ENCODE peak calls at places on chromosomes 4 and X, in nine cellular contexts. One of them, this sample, is unnamed.

GRCh38 chr4:3231431-3231980 is 17.5 kb upstream of the MSANTD1 start:
- DNase-seq in GM13976: no peak
- DNase-seq in heart right ventricle: no peak
- DNase-seq in CD4-positive, alpha-beta memory T cell: no peak
- DNase-seq in mesenteric fat pad: no peak
- DNase-seq in EH: peak; percentile 18
- DNase-seq in cerebellar cortex: no peak
- DNase-seq in kidney epithelial cell: no peak
- DNase-seq in Calu3: no peak
- DNase-seq in this sample: no peak

GRCh38 chr4:128241425-128241913 is 46.1 kb downstream of the PGRMC2 start:
- DNase-seq in GM13976: no peak
- DNase-seq in heart right ventricle: no peak
- DNase-seq in CD4-positive, alpha-beta memory T cell: no peak
- DNase-seq in mesenteric fat pad: no peak
- DNase-seq in EH: peak; percentile 99
- DNase-seq in cerebellar cortex: peak; percentile 78
- DNase-seq in kidney epithelial cell: peak; percentile 73
- DNase-seq in Calu3: no peak
- DNase-seq in this sample: peak; percentile 97

GRCh38 chr4:27278615-27279014 is 418.0 kb downstream of the STIM2 start:
- DNase-seq in GM13976: no peak
- DNase-seq in heart right ventricle: no peak
- DNase-seq in CD4-positive, alpha-beta memory T cell: no peak
- DNase-seq in mesenteric fat pad: no peak
- DNase-seq in EH: peak; percentile 64
- DNase-seq in cerebellar cortex: no peak
- DNase-seq in kidney epithelial cell: no peak
- DNase-seq in Calu3: peak; percentile 34
- DNase-seq in this sample: no peak

GRCh38 chrX:2242326-2242725 is 258.4 kb downstream of the DHRSX start:
- DNase-seq in GM13976: no peak
- DNase-seq in heart right ventricle: no peak
- DNase-seq in CD4-positive, alpha-beta memory T cell: no peak
- DNase-seq in mesenteric fat pad: no peak
- DNase-seq in EH: no peak
- DNase-seq in cerebellar cortex: no peak
- DNase-seq in kidney epithelial cell: no peak
- DNase-seq in Calu3: no peak
- DNase-seq in this sample: peak; percentile 79

GRCh38 chr4:71268156-71268555 is 70.7 kb upstream of the SLC4A4 start:
- DNase-seq in GM13976: no peak
- DNase-seq in heart right ventricle: no peak
- DNase-seq in CD4-positive, alpha-beta memory T cell: no peak
- DNase-seq in mesenteric fat pad: no peak
- DNase-seq in EH: peak; percentile 58
- DNase-seq in cerebellar cortex: no peak
- DNase-seq in kidney epithelial cell: no peak
- DNase-seq in Calu3: no peak
- DNase-seq in this sample: no peak

GRCh38 chr4:67327245-67327860 is 217.9 kb downstream of the CENPC start:
- DNase-seq in GM13976: peak; percentile 53
- DNase-seq in heart right ventricle: peak; percentile 40
- DNase-seq in CD4-positive, alpha-beta memory T cell: peak; percentile 35
- DNase-seq in mesenteric fat pad: no peak
- DNase-seq in EH: peak; percentile 63
- DNase-seq in cerebellar cortex: peak; percentile 69
- DNase-seq in kidney epithelial cell: peak; percentile 9
- DNase-seq in Calu3: peak; percentile 49
- DNase-seq in this sample: peak; percentile 82

GRCh38 chr4:48483006-48483776 is at the start of gene SLC10A4:
- DNase-seq in GM13976: peak; percentile 63
- DNase-seq in heart right ventricle: no peak
- DNase-seq in CD4-positive, alpha-beta memory T cell: no peak
- DNase-seq in mesenteric fat pad: no peak
- DNase-seq in EH: no peak
- DNase-seq in cerebellar cortex: no peak
- DNase-seq in kidney epithelial cell: no peak
- DNase-seq in Calu3: peak; percentile 12
- DNase-seq in this sample: no peak

GRCh38 chr4:163611172-163611571 is 116.7 kb downstream of the TMA16 start:
- DNase-seq in GM13976: no peak
- DNase-seq in heart right ventricle: no peak
- DNase-seq in CD4-positive, alpha-beta memory T cell: no peak
- DNase-seq in mesenteric fat pad: no peak
- DNase-seq in EH: no peak
- DNase-seq in cerebellar cortex: no peak
- DNase-seq in kidney epithelial cell: no peak
- DNase-seq in Calu3: no peak
- DNase-seq in this sample: no peak

GRCh38 chr4:56575820-56576429 is 70.3 kb downstream of the ARL9 start:
- DNase-seq in GM13976: peak; percentile 12
- DNase-seq in heart right ventricle: no peak
- DNase-seq in CD4-positive, alpha-beta memory T cell: peak; percentile 23
- DNase-seq in mesenteric fat pad: no peak
- DNase-seq in EH: peak; percentile 51
- DNase-seq in cerebellar cortex: peak; percentile 7
- DNase-seq in kidney epithelial cell: no peak
- DNase-seq in Calu3: no peak
- DNase-seq in this sample: no peak

GRCh38 chr4:15913631-15913970 is 24.9 kb downstream of the FGFBP1 start:
- DNase-seq in GM13976: no peak
- DNase-seq in heart right ventricle: no peak
- DNase-seq in CD4-positive, alpha-beta memory T cell: no peak
- DNase-seq in mesenteric fat pad: no peak
- DNase-seq in EH: peak; percentile 87
- DNase-seq in cerebellar cortex: no peak
- DNase-seq in kidney epithelial cell: peak; percentile 99
- DNase-seq in Calu3: peak; percentile 35
- DNase-seq in this sample: peak; percentile 96

GRCh38 chr4:123351713-123352112 is 44.9 kb upstream of the SPRY1 start:
- DNase-seq in GM13976: no peak
- DNase-seq in heart right ventricle: no peak
- DNase-seq in CD4-positive, alpha-beta memory T cell: no peak
- DNase-seq in mesenteric fat pad: no peak
- DNase-seq in EH: no peak
- DNase-seq in cerebellar cortex: no peak
- DNase-seq in kidney epithelial cell: no peak
- DNase-seq in Calu3: peak; percentile 4
- DNase-seq in this sample: no peak

GRCh38 chr4:125323547-125324100 is 8.9 kb downstream of the FAT4 start:
- DNase-seq in GM13976: no peak
- DNase-seq in heart right ventricle: peak; percentile 8
- DNase-seq in CD4-positive, alpha-beta memory T cell: no peak
- DNase-seq in mesenteric fat pad: no peak
- DNase-seq in EH: peak; percentile 67
- DNase-seq in cerebellar cortex: no peak
- DNase-seq in kidney epithelial cell: no peak
- DNase-seq in Calu3: peak; percentile 28
- DNase-seq in this sample: peak; percentile 6

GRCh38 chrX:119194631-119195030 is 41.5 kb upstream of the PGRMC1 start:
- DNase-seq in GM13976: no peak
- DNase-seq in heart right ventricle: no peak
- DNase-seq in CD4-positive, alpha-beta memory T cell: no peak
- DNase-seq in mesenteric fat pad: no peak
- DNase-seq in EH: peak; percentile 10
- DNase-seq in cerebellar cortex: peak; percentile 11
- DNase-seq in kidney epithelial cell: no peak
- DNase-seq in Calu3: no peak
- DNase-seq in this sample: peak; percentile 7

GRCh38 chrX:23803931-23804381 is 21.0 kb downstream of the SAT1 start:
- DNase-seq in GM13976: no peak
- DNase-seq in heart right ventricle: peak; percentile 23
- DNase-seq in CD4-positive, alpha-beta memory T cell: no peak
- DNase-seq in mesenteric fat pad: peak; percentile 71
- DNase-seq in EH: peak; percentile 69
- DNase-seq in cerebellar cortex: no peak
- DNase-seq in kidney epithelial cell: no peak
- DNase-seq in Calu3: peak; percentile 64
- DNase-seq in this sample: peak; percentile 68

GRCh38 chr4:82629238-82630000 is 67.6 kb upstream of the TMEM150C start:
- DNase-seq in GM13976: no peak
- DNase-seq in heart right ventricle: no peak
- DNase-seq in CD4-positive, alpha-beta memory T cell: no peak
- DNase-seq in mesenteric fat pad: no peak
- DNase-seq in EH: peak; percentile 64
- DNase-seq in cerebellar cortex: no peak
- DNase-seq in kidney epithelial cell: no peak
- DNase-seq in Calu3: no peak
- DNase-seq in this sample: no peak

GRCh38 chr4:133483600-133484246 is 334.6 kb downstream of the PCDH10 start:
- DNase-seq in GM13976: no peak
- DNase-seq in heart right ventricle: no peak
- DNase-seq in CD4-positive, alpha-beta memory T cell: no peak
- DNase-seq in mesenteric fat pad: no peak
- DNase-seq in EH: peak; percentile 60
- DNase-seq in cerebellar cortex: peak; percentile 33
- DNase-seq in kidney epithelial cell: no peak
- DNase-seq in Calu3: peak; percentile 4
- DNase-seq in this sample: peak; percentile 3

GRCh38 chr4:84470204-84470785 is 28.8 kb downstream of the NKX6-1 start:
- DNase-seq in GM13976: no peak
- DNase-seq in heart right ventricle: no peak
- DNase-seq in CD4-positive, alpha-beta memory T cell: no peak
- DNase-seq in mesenteric fat pad: no peak
- DNase-seq in EH: peak; percentile 15
- DNase-seq in cerebellar cortex: peak; percentile 16
- DNase-seq in kidney epithelial cell: no peak
- DNase-seq in Calu3: peak; percentile 18
- DNase-seq in this sample: no peak

GRCh38 chrX:103414561-103414960 is 38.2 kb downstream of the BEX3 start:
- DNase-seq in GM13976: no peak
- DNase-seq in heart right ventricle: no peak
- DNase-seq in CD4-positive, alpha-beta memory T cell: no peak
- DNase-seq in mesenteric fat pad: no peak
- DNase-seq in EH: no peak
- DNase-seq in cerebellar cortex: no peak
- DNase-seq in kidney epithelial cell: no peak
- DNase-seq in Calu3: no peak
- DNase-seq in this sample: no peak

GRCh38 chr4:163166041-163166579 is 580 bp downstream of the NAF1 start:
- DNase-seq in GM13976: peak; percentile 75
- DNase-seq in heart right ventricle: peak; percentile 26
- DNase-seq in CD4-positive, alpha-beta memory T cell: peak; percentile 68
- DNase-seq in mesenteric fat pad: peak; percentile 91
- DNase-seq in EH: peak; percentile 55
- DNase-seq in cerebellar cortex: peak; percentile 49
- DNase-seq in kidney epithelial cell: no peak
- DNase-seq in Calu3: peak; percentile 51
- DNase-seq in this sample: peak; percentile 30

GRCh38 chr4:100754741-100755140 is 236.9 kb upstream of the EMCN start:
- DNase-seq in GM13976: no peak
- DNase-seq in heart right ventricle: no peak
- DNase-seq in CD4-positive, alpha-beta memory T cell: no peak
- DNase-seq in mesenteric fat pad: no peak
- DNase-seq in EH: no peak
- DNase-seq in cerebellar cortex: no peak
- DNase-seq in kidney epithelial cell: no peak
- DNase-seq in Calu3: no peak
- DNase-seq in this sample: no peak

GRCh38 chr4:103786593-103786992 is 66.8 kb upstream of the TACR3 start:
- DNase-seq in GM13976: no peak
- DNase-seq in heart right ventricle: no peak
- DNase-seq in CD4-positive, alpha-beta memory T cell: no peak
- DNase-seq in mesenteric fat pad: no peak
- DNase-seq in EH: no peak
- DNase-seq in cerebellar cortex: no peak
- DNase-seq in kidney epithelial cell: no peak
- DNase-seq in Calu3: no peak
- DNase-seq in this sample: no peak

GRCh38 chrX:30904632-30905031 is 15.6 kb upstream of the TAB3 start:
- DNase-seq in GM13976: no peak
- DNase-seq in heart right ventricle: no peak
- DNase-seq in CD4-positive, alpha-beta memory T cell: no peak
- DNase-seq in mesenteric fat pad: no peak
- DNase-seq in EH: no peak
- DNase-seq in cerebellar cortex: no peak
- DNase-seq in kidney epithelial cell: no peak
- DNase-seq in Calu3: no peak
- DNase-seq in this sample: no peak

GRCh38 chr4:86091201-86091600 is 268.7 kb downstream of the MAPK10 start:
- DNase-seq in GM13976: no peak
- DNase-seq in heart right ventricle: no peak
- DNase-seq in CD4-positive, alpha-beta memory T cell: no peak
- DNase-seq in mesenteric fat pad: no peak
- DNase-seq in EH: peak; percentile 2
- DNase-seq in cerebellar cortex: no peak
- DNase-seq in kidney epithelial cell: no peak
- DNase-seq in Calu3: no peak
- DNase-seq in this sample: no peak

GRCh38 chr4:80192937-80193336 is 4.4 kb upstream of the PRDM8 start:
- DNase-seq in GM13976: no peak
- DNase-seq in heart right ventricle: no peak
- DNase-seq in CD4-positive, alpha-beta memory T cell: no peak
- DNase-seq in mesenteric fat pad: no peak
- DNase-seq in EH: peak; percentile 80
- DNase-seq in cerebellar cortex: no peak
- DNase-seq in kidney epithelial cell: peak; percentile 25
- DNase-seq in Calu3: no peak
- DNase-seq in this sample: no peak

GRCh38 chrX:317424-318067 is 1.1 kb downstream of the GTPBP6 start:
- DNase-seq in GM13976: peak; percentile 92
- DNase-seq in heart right ventricle: no peak
- DNase-seq in CD4-positive, alpha-beta memory T cell: no peak
- DNase-seq in mesenteric fat pad: no peak
- DNase-seq in EH: no peak
- DNase-seq in cerebellar cortex: no peak
- DNase-seq in kidney epithelial cell: no peak
- DNase-seq in Calu3: no peak
- DNase-seq in this sample: no peak

GRCh38 chr4:183812567-183812966 is 92.5 kb upstream of the STOX2 start:
- DNase-seq in GM13976: no peak
- DNase-seq in heart right ventricle: no peak
- DNase-seq in CD4-positive, alpha-beta memory T cell: no peak
- DNase-seq in mesenteric fat pad: no peak
- DNase-seq in EH: no peak
- DNase-seq in cerebellar cortex: no peak
- DNase-seq in kidney epithelial cell: no peak
- DNase-seq in Calu3: no peak
- DNase-seq in this sample: no peak

GRCh38 chr4:15868816-15869413 is 69.6 kb downstream of the FGFBP1 start:
- DNase-seq in GM13976: no peak
- DNase-seq in heart right ventricle: no peak
- DNase-seq in CD4-positive, alpha-beta memory T cell: no peak
- DNase-seq in mesenteric fat pad: no peak
- DNase-seq in EH: no peak
- DNase-seq in cerebellar cortex: no peak
- DNase-seq in kidney epithelial cell: no peak
- DNase-seq in Calu3: no peak
- DNase-seq in this sample: peak; percentile 56

GRCh38 chr4:76488905-76489798 is 54.1 kb downstream of the SHROOM3 start:
- DNase-seq in GM13976: no peak
- DNase-seq in heart right ventricle: no peak
- DNase-seq in CD4-positive, alpha-beta memory T cell: no peak
- DNase-seq in mesenteric fat pad: no peak
- DNase-seq in EH: peak; percentile 44
- DNase-seq in cerebellar cortex: no peak
- DNase-seq in kidney epithelial cell: no peak
- DNase-seq in Calu3: no peak
- DNase-seq in this sample: no peak

GRCh38 chr4:159487284-159487747 is 384.4 kb downstream of the RAPGEF2 start:
- DNase-seq in GM13976: peak; percentile 42
- DNase-seq in heart right ventricle: peak; percentile 49
- DNase-seq in CD4-positive, alpha-beta memory T cell: peak; percentile 6
- DNase-seq in mesenteric fat pad: no peak
- DNase-seq in EH: peak; percentile 78
- DNase-seq in cerebellar cortex: peak; percentile 91
- DNase-seq in kidney epithelial cell: peak; percentile 14
- DNase-seq in Calu3: peak; percentile 59
- DNase-seq in this sample: peak; percentile 45

GRCh38 chrX:154542723-154543424 is 3.8 kb downstream of the G6PD start:
- DNase-seq in GM13976: no peak
- DNase-seq in heart right ventricle: no peak
- DNase-seq in CD4-positive, alpha-beta memory T cell: no peak
- DNase-seq in mesenteric fat pad: no peak
- DNase-seq in EH: no peak
- DNase-seq in cerebellar cortex: peak; percentile 55
- DNase-seq in kidney epithelial cell: no peak
- DNase-seq in Calu3: no peak
- DNase-seq in this sample: no peak

GRCh38 chr4:86892639-86892965 is 380 bp upstream of the C4orf36 start:
- DNase-seq in GM13976: no peak
- DNase-seq in heart right ventricle: no peak
- DNase-seq in CD4-positive, alpha-beta memory T cell: no peak
- DNase-seq in mesenteric fat pad: no peak
- DNase-seq in EH: no peak
- DNase-seq in cerebellar cortex: peak; percentile 34
- DNase-seq in kidney epithelial cell: no peak
- DNase-seq in Calu3: no peak
- DNase-seq in this sample: peak; percentile 23